ENCODE peak calls at places on chromosomes 7 and 10, in seven cellular contexts. Q is mesenchymal stem cell, O is H9, L is mesendoderm, U is IMR-90, X is neuronal stem cell, J is H1. G is an unnamed sample.

GRCh38 chr7:107025449-107026103 is 18.9 kb upstream of the PRKAR2B start:
- DNase-seq in X (no peak), Q (peak; percentile 75), U (peak; percentile 10), O (no peak), L (peak; percentile 10), J (no peak), G (no peak)

GRCh38 chr7:42671627-42672026 is 240.2 kb downstream of the C7orf25 start:
- DNase-seq in L (no peak), X (no peak), U (no peak), O (no peak), J (no peak), Q (peak; percentile 58), G (no peak)

GRCh38 chr10:49742683-49743463 is 19.2 kb downstream of the OGDHL start:
- DNase-seq in Q (no peak), X (no peak), U (no peak), L (no peak), O (peak; percentile 22), J (no peak), G (no peak)

GRCh38 chr10:129655679-129656031 is 188.6 kb downstream of the MGMT start:
- DNase-seq in L (no peak), X (no peak), O (no peak), Q (no peak), J (no peak), U (no peak), G (no peak)

GRCh38 chr7:43674559-43675436 is 54.5 kb downstream of the COA1 start:
- DNase-seq in X (no peak), J (no peak), U (peak; percentile 89), L (no peak), Q (peak; percentile 81), O (no peak), G (no peak)

GRCh38 chr7:129968592-129969383 is 16.0 kb upstream of the UBE2H start:
- DNase-seq in U (no peak), J (no peak), Q (no peak), L (no peak), O (no peak), X (no peak), G (no peak)

GRCh38 chr10:95650232-95650631 is 6.3 kb downstream of the ALDH18A1 start:
- DNase-seq in Q (no peak), J (no peak), X (no peak), L (peak; percentile 16), U (no peak), O (peak; percentile 42), G (no peak)

GRCh38 chr10:11533328-11533781 is 78.1 kb downstream of the USP6NL start:
- DNase-seq in L (peak; percentile 65), Q (peak; percentile 58), U (peak; percentile 33), O (no peak), J (no peak), X (no peak), G (no peak)

GRCh38 chr10:122487231-122487765 is 25.9 kb downstream of the HTRA1 start:
- DNase-seq in X (no peak), L (peak; percentile 61), Q (peak; percentile 90), O (no peak), J (no peak), U (peak; percentile 78), G (no peak)

GRCh38 chr10:22022257-22023051 is 18.9 kb upstream of the DNAJC1 start:
- DNase-seq in X (no peak), J (no peak), O (no peak), Q (peak; percentile 48), U (no peak), L (no peak), G (peak; percentile 23)

GRCh38 chr10:22027666-22028238 is 24.2 kb upstream of the DNAJC1 start:
- DNase-seq in L (no peak), U (no peak), X (no peak), O (no peak), Q (no peak), J (no peak), G (peak; percentile 75)

GRCh38 chr10:22026287-22026686 is 22.8 kb upstream of the DNAJC1 start:
- DNase-seq in Q (no peak), J (no peak), U (no peak), O (no peak), L (no peak), X (no peak), G (no peak)

DNA sequence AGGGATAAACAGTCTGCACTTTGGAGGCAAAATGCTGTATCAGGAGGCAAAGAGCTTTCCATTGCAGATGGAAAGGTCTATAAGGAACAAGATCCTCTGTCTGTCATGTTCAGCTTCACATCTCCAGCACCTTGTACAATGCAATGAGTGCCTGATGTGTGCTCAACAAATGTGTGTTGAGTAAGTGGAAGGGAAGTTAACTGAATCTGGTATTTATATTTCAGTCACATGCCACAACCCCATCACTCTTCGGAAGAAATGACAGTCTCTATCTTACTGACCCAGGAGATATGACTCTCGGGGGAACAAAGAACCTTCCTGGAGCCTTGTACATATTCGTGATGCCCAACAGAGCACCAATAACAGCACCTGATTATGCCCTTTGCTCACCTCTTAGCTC is 20.0 kb upstream of the DNAJC1 start:
- DNase-seq in X (no peak), Q (no peak), J (no peak), O (no peak), L (no peak), U (no peak), G (no peak)
- H3K4me1 ChIP-seq in X (no peaks in the 10 kb centered on the region), Q (no peaks in the 10 kb centered on the region), J (no peaks in the 10 kb centered on the region), O (no peaks in the 10 kb centered on the region), L (no peaks in the 10 kb centered on the region), U (no peaks in the 10 kb centered on the region), G (no peaks in the 10 kb centered on the region)

DNA sequence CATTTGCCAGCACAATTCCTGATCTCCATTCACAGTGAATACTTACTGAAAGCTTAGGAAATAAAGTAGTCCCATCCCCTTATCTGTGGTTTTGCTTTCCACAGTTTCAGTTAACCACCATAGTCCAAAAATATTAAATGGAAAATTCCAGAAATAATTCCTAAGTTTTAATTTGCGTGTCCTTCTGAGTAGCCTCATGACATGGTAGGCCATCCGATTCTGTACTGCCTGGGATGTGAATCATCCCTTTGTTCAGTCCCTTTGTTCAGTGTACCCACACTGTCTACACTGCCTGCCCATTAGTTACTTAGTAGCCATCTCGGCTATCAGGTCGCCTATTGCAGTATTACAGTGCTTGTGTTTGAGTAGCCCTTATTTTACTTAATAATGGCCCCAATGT is 14.2 kb downstream of the RAB11FIP2 start:
- DNase-seq in Q (no peak), L (no peak), J (no peak), X (no peak), U (no peak), O (no peak), G (no peak)
- H3K23ac ChIP-seq in Q (no peak overlapping the region), L (no peak overlapping the region), J (no peak overlapping the region), X (no peak overlapping the region), U (no peak overlapping the region), O (no peak overlapping the region), G (no peak overlapping the region)

GRCh38 chr10:1655367-1655766 is 82.0 kb downstream of the ADARB2 start:
- DNase-seq in X (no peak), L (no peak), Q (no peak), O (no peak), U (no peak), J (no peak), G (no peak)
- H2BK120ac ChIP-seq in X (no peak overlapping the region), L (no peak overlapping the region), Q (no peak overlapping the region), O (no peak overlapping the region), U (no peak overlapping the region), J (no peak overlapping the region), G (no peak overlapping the region)

DNA sequence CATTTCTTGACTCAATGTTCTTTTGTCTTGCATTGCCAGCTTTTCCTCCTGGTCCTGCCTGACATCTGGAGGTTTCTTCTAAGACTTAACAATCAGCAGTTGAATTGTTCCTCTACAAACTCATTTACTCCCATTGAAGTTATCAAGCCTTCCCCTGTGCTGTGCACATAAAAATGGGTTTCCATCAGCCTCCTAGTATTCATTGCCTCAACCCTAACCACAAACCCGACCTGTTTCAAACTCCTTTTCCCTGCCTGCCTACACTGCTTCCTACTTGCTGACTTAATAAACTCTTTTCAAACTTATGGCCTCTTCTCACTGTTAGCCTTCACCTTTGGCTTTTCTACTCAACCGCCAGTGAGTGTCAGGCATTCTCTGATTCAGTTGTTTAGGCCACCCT is 9.4 kb upstream of the CDK6 start:
- DNase-seq in Q (no peak), J (no peak), L (no peak), X (no peak), O (no peak), U (no peak), G (no peak)
- H3K4me1 ChIP-seq in Q (no peaks in the 10 kb centered on the region), J (no peaks in the 10 kb centered on the region), L (peaks cover 13% of the 10 kb centered on the region), X (no peaks in the 10 kb centered on the region), O (no peaks in the 10 kb centered on the region), U (peaks cover 7% of the 10 kb centered on the region), G (no peaks in the 10 kb centered on the region)

GRCh38 chr7:83355143-83355542 is 192.5 kb upstream of the PCLO start:
- DNase-seq in U (no peak), L (no peak), Q (no peak), X (no peak), J (no peak), O (no peak), G (no peak)

GRCh38 chr7:83362786-83363185 is 200.1 kb upstream of the PCLO start:
- DNase-seq in X (no peak), U (no peak), Q (no peak), L (no peak), J (no peak), O (no peak), G (peak; percentile 71)

GRCh38 chr7:83359108-83359507 is 196.4 kb upstream of the PCLO start:
- DNase-seq in U (no peak), O (no peak), L (no peak), X (no peak), J (no peak), Q (no peak), G (no peak)
- H3K23ac ChIP-seq in U (no peak overlapping the region), O (no peak overlapping the region), L (no peak overlapping the region), X (no peak overlapping the region), J (no peak overlapping the region), Q (no peak overlapping the region), G (no peak overlapping the region)

GRCh38 chr7:91468231-91468630 is 204.0 kb downstream of the FZD1 start:
- DNase-seq in O (no peak), Q (no peak), U (no peak), L (no peak), X (no peak), J (no peak), G (no peak)
- H2BK120ac ChIP-seq in O (no peak overlapping the region), Q (no peak overlapping the region), U (no peak overlapping the region), L (no peak overlapping the region), X (no peak overlapping the region), J (no peak overlapping the region), G (no peak overlapping the region)

DNA sequence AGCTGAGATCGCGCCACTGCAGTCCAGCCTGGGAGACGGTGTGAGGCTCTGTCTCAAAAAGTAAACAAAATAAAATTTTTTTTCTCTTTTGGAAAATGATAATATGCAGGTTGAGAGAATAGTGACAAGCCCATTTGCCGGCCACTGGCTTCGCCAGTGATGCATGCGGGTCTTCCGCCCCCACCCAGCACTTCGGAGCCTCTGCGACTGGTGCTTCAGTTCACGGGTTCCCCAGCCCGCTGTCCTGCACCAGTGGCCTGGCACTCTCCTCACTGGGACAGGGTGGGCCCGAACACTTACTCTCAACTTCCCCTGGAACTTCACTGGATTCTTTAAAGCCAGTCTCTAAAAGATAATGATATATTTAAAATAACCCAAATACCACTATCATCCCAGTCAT is 2.7 kb downstream of the SUN1 start:
- DNase-seq in L (no peak), U (no peak), X (no peak), O (no peak), Q (no peak), J (no peak), G (no peak)
- H3K4me1 ChIP-seq in L (no peaks in the 10 kb centered on the region), U (peaks cover 21% of the 10 kb centered on the region), X (peaks cover 2% of the 10 kb centered on the region), O (peaks cover 11% of the 10 kb centered on the region), Q (peaks cover 30% of the 10 kb centered on the region), J (no peaks in the 10 kb centered on the region), G (peaks cover 21% of the 10 kb centered on the region)

DNA sequence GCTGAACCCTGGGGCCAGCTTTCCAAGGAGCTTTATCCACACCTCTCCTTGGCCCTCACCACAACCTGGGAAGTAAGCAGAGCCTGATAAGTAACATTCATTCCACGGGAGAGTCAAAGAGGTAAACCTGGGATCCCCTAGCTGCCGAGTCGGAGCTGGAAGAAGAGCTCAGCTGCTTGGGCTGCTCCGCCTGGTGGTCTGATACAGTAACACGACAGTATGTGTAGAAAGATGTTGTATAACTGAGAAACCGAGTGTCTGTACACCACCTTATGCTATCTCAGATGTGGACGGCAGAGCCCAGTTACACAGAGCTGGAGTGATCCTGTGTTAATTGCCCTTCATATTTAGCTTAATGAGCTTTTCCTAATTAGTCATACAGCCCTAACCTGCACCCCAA is 151.3 kb upstream of the KMT2E start:
- DNase-seq in Q (peak; percentile 7), O (peak; percentile 53), J (no peak), L (peak; percentile 45), X (no peak), U (no peak), G (no peak)
- H3K23ac ChIP-seq in Q (no peak overlapping the region), O (no peak overlapping the region), J (no peak overlapping the region), L (no peak overlapping the region), X (no peak overlapping the region), U (no peak overlapping the region), G (no peak overlapping the region)

G was measured in trophoblast cell.